ENCODE peak calls at places on chromosome 20, in four cellular contexts. E, U, Q and Y are unnamed samples.

GRCh38 chr20:13200767-13201500 is 20.1 kb upstream of the ISM1 start:
- DNase-seq in Q (no peak), E (no peak), U (no peak), Y (no peak)

GRCh38 chr20:23139524-23139923 is 53.4 kb upstream of the CD93 start:
- DNase-seq in Q (peak; percentile 31), U (peak; percentile 94), E (no peak), Y (no peak)

GRCh38 chr20:25007491-25008305 is 15.1 kb upstream of the APMAP start:
- DNase-seq in E (peak; percentile 42), U (no peak), Q (no peak), Y (no peak)

GRCh38 chr20:44279228-44279627 is 31.8 kb downstream of the FITM2 start:
- DNase-seq in Q (no peak), U (peak; percentile 54), E (no peak), Y (peak; percentile 97)

GRCh38 chr20:931401-931800 is 15.3 kb upstream of the ANGPT4 start:
- DNase-seq in U (no peak), E (no peak), Q (no peak), Y (peak; percentile 29)

GRCh38 chr20:43040427-43040826 is 149.3 kb downstream of the PTPRT start:
- DNase-seq in Q (no peak), U (no peak), E (no peak), Y (peak; percentile 19)

GRCh38 chr20:58131111-58131510 is 97.3 kb downstream of the ANKRD60 start:
- DNase-seq in U (no peak), Q (no peak), E (no peak), Y (peak; percentile 30)

GRCh38 chr20:45218133-45218532 is 3.0 kb upstream of the SEMG2 start:
- DNase-seq in U (no peak), E (no peak), Q (no peak), Y (no peak)

GRCh38 chr20:43533060-43533459 is 25.6 kb downstream of the L3MBTL1 start:
- DNase-seq in E (no peak), U (peak; percentile 11), Q (no peak), Y (no peak)

GRCh38 chr20:32558526-32558925 is 26.6 kb downstream of the NOL4L start:
- DNase-seq in U (no peak), E (no peak), Q (no peak), Y (no peak)

GRCh38 chr20:18496042-18496441 is 983 bp downstream of the RBBP9 start:
- DNase-seq in Q (no peak), U (peak; percentile 42), E (no peak), Y (peak; percentile 13)

GRCh38 chr20:1734269-1734858 is 76.8 kb upstream of the SIRPG start:
- DNase-seq in U (no peak), E (no peak), Q (no peak), Y (peak; percentile 79)

GRCh38 chr20:675453-676314 is at the start of gene SCRT2:
- DNase-seq in U (peak; percentile 25), Q (peak; percentile 83), E (peak; percentile 88), Y (peak; percentile 83)

GRCh38 chr20:23043376-23043775 is 6.1 kb downstream of the THBD start:
- DNase-seq in U (no peak), Q (no peak), E (no peak), Y (no peak)

GRCh38 chr20:48282591-48283228 is 497.4 kb upstream of the SULF2 start:
- DNase-seq in Q (no peak), U (no peak), E (no peak), Y (no peak)

GRCh38 chr20:17648782-17649730 is 33.0 kb downstream of the RRBP1 start:
- DNase-seq in Q (peak; percentile 74), E (no peak), U (no peak), Y (peak; percentile 18)

GRCh38 chr20:9555781-9556180 is 41.4 kb downstream of the LAMP5 start:
- DNase-seq in U (peak; percentile 82), E (no peak), Q (no peak), Y (peak; percentile 97)

GRCh38 chr20:1718604-1719384 is 61.2 kb upstream of the SIRPG start:
- DNase-seq in E (no peak), Q (no peak), U (peak; percentile 98), Y (peak; percentile 99)

GRCh38 chr20:37385659-37386504 is 39.9 kb downstream of the SRC start:
- DNase-seq in Q (peak; percentile 51), E (peak; percentile 54), U (no peak), Y (no peak)

GRCh38 chr20:31987744-31988143 is 19.8 kb downstream of the XKR7 start:
- DNase-seq in Q (no peak), E (no peak), U (peak; percentile 62), Y (peak; percentile 50)

GRCh38 chr20:25076731-25077609 is 5.0 kb downstream of the VSX1 start:
- DNase-seq in E (no peak), Q (no peak), U (peak; percentile 55), Y (peak; percentile 88)

GRCh38 chr20:47785900-47786762 is 850 bp upstream of the SULF2 start:
- DNase-seq in E (peak; percentile 88), U (peak; percentile 81), Q (peak; percentile 66), Y (peak; percentile 90)

GRCh38 chr20:49633643-49634042 is 65.7 kb upstream of the PTGIS start:
- DNase-seq in Q (no peak), U (no peak), E (no peak), Y (no peak)

GRCh38 chr20:1694672-1695071 is 37.1 kb upstream of the SIRPG start:
- DNase-seq in Q (no peak), E (no peak), U (no peak), Y (no peak)

GRCh38 chr20:11159728-11160127 is 485.9 kb upstream of the JAG1 start:
- DNase-seq in E (no peak), U (no peak), Q (no peak), Y (no peak)

GRCh38 chr20:58366866-58367265 is 22.2 kb upstream of the VAPB start:
- DNase-seq in Q (no peak), E (no peak), U (no peak), Y (peak; percentile 32)

GRCh38 chr20:38453941-38454340 is 18.7 kb upstream of the RALGAPB start:
- DNase-seq in Q (no peak), U (peak; percentile 42), E (peak; percentile 70), Y (no peak)

GRCh38 chr20:5331340-5331739 is 14.6 kb upstream of the PROKR2 start:
- DNase-seq in Q (no peak), U (no peak), E (no peak), Y (no peak)

GRCh38 chr20:17843246-17844132 is 125.1 kb downstream of the SNX5 start:
- DNase-seq in U (peak; percentile 15), E (peak; percentile 88), Q (no peak), Y (peak; percentile 94)

GRCh38 chr20:54015496-54015895 is 54.9 kb downstream of the BCAS1 start:
- DNase-seq in Q (no peak), U (no peak), E (no peak), Y (no peak)

DNA sequence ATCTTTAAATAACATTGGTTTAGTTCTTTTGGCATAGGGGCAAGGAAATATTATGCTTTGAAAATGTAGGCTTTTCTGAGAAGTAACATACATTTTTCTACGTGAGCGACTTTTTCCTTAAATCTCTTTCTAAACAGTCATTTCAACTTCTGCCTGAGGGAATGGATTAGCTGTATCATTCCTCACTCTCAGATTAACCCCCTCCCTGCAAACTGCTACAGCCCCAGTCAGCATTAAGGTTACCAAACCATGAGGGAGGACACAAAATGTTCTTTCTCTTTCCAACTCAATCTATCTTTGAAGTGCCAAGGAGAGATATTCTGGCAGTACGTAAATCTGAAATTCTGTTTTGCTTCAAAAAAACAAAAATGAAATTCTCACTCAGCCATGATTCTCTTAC is 231.3 kb upstream of the FLRT3 start:
- DNase-seq in U (no peak), E (no peak), Q (no peak), Y (no peak)
- H3K4me1 ChIP-seq in U (peaks cover 23% of the 10 kb centered on the region), E (no peaks in the 10 kb centered on the region), Q (no peaks in the 10 kb centered on the region), Y (no peaks in the 10 kb centered on the region)

DNA sequence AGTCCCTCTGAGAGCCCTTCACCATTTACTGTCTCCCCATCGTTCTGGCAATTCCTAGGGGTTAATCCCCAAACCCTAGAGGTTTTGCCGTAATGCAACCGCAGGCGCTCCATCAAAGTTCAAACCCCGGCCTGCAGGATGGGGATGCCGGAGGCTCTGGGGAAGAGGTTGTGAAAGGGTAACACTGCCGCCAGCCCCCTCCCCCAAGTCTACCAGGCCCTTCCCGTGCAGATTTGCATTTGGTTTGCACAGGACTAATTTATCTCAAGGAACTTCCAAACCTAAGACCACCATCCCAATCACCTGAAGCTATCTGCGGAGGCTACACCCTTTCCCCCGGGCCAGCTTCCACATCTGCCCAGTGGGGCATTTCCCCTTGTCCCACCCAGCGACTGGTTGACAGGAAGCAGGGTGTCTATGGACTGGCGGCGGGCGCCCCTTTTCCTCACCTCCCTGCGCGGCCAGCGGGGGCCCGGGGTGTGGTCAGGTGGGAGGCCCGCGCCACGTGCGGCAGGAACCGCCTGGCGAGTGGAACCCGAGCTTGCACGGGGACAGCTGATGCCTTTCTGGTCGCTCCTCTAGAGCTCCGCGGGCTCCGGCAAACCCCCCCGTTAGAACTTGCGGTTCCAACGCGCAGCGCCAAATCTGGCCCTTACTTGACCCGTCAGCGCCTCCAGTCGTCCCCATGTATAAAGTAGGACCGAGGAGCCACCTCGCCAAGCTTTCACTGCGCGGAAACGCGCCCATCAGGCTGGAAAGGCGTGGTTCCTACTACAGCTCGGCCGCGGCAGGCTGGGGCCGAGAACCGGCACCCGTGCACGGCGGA is 9.4 kb upstream of the SLC4A11 start:
- DNase-seq in U (peak; percentile 24), Q (no peak), E (peak; percentile 77), Y (no peak)
- TF ChIP-seq CTCF in U (peak; percentile 42), Q (no peak), E (no peak), Y (no peak)

DNA sequence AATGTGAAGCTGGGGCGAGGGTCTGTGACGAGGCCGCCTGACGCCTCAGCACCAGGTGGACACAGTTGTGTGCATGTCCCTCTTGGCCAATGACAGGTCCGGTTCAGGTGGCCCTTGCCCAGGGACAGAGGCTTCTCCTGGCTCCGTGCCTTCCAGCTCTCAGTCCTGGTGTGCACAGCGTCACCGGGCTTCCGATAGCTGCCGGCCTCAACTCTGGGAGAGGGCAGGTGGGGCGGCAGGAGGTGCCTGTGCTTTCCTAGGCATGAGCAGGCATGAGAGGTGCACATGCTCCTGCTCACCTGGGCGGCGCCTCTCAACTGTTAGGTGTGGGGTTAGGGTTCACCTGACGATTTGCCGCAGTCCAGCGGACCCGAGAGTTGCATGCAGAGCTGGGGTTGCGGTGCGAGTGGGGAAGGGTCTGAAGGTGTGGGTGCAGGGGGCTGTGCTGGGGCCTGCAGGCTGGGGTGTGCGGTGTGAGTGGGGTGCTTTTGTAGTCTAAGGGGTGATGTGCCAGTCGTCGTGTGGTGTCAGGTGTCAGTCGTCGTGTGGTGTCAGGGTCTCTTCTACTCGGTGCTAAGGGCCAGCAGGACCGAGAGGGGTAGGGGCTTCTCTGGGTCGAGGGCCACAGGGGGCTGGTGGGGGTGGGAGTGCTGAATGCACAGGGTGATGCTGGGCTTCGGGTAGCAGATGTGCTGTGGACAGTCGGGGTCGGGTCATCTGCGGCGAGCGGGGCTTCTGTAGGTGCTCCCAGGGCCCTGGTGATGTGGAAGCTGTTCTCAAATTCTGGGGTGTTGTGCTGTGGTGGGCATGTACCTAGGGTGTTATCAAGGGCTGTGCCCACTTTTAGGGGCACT is 3.8 kb upstream of the SOX18 start:
- DNase-seq in Q (no peak), U (peak; percentile 28), E (no peak), Y (no peak)
- H3K4me1 ChIP-seq in Q (no peaks in the 10 kb centered on the region), U (no peaks in the 10 kb centered on the region), E (no peaks in the 10 kb centered on the region), Y (peaks cover 7% of the 10 kb centered on the region)

DNA sequence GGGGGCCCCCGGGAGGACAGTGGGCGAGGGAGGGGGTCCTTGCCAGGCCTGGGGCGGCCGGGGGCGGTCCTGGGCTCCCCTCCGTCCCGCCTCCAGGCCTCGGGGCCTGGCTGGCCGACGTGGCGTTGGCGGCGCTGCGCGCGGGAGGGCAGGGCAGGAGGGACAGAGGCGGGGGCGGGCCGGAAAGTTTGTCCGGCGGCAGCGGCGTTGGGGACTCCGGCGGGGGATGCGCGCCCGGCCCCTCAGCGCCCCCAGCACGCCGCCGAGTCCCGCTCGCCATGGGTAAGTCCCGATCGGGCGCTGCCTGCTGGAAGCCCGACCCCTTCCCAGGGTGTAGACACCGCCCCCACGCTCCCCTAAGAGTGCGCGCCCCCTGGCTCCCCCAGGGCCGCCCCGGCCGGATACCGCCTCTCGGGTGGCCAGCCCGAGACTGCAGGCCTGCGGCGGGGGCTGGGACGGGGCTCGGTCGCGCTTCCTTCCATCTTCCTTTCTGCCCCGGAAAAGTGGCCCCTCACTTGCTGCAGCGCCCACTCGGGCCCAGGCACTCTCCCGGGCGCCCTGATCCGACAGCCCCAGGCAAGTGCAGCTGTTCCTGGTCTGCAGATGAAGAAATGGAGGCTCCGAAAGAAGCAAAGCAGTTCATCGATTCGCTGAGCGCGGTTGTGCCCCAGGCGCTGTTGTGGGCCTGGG is at the start of gene SLC2A10:
- DNase-seq in E (peak; percentile 89), U (no peak), Q (peak; percentile 81), Y (peak; percentile 60)
- TF ChIP-seq CTCF in E (no peak), U (no peak), Q (no peak), Y (peak; percentile 6)